ENCODE peak calls at places on chromosomes 6 and 20, in four cellular contexts. One of them, this sample, is unnamed.

GRCh38 chr6:62891065-62891647 is 320.1 kb upstream of the FKBP1C start:
- DNase-seq in GM12878: no peak
- DNase-seq in stimulated activated CD4-positive, alpha-beta T cell treated with anti-CD3 and anti-CD28 coated beads, Interleukin-4, amount 100 ng/mL, for 48 hours: no peak
- DNase-seq in 8988T: no peak
- DNase-seq in this sample: peak

GRCh38 chr20:8749986-8750385 is 318.9 kb upstream of the PLCB4 start:
- DNase-seq in GM12878: no peak
- DNase-seq in stimulated activated CD4-positive, alpha-beta T cell treated with anti-CD3 and anti-CD28 coated beads, Interleukin-4, amount 100 ng/mL, for 48 hours: no peak
- DNase-seq in 8988T: no peak
- DNase-seq in this sample: no peak

GRCh38 chr20:2146080-2146867 is 44.6 kb downstream of the STK35 start:
- DNase-seq in GM12878: no peak
- DNase-seq in stimulated activated CD4-positive, alpha-beta T cell treated with anti-CD3 and anti-CD28 coated beads, Interleukin-4, amount 100 ng/mL, for 48 hours: no peak
- DNase-seq in 8988T: no peak
- DNase-seq in this sample: no peak

GRCh38 chr6:56521988-56522387 is 120.7 kb downstream of the DST start:
- DNase-seq in GM12878: no peak
- DNase-seq in stimulated activated CD4-positive, alpha-beta T cell treated with anti-CD3 and anti-CD28 coated beads, Interleukin-4, amount 100 ng/mL, for 48 hours: no peak
- DNase-seq in 8988T: no peak
- DNase-seq in this sample: no peak

GRCh38 chr6:11333292-11333849 is 100.9 kb upstream of the NEDD9 start:
- DNase-seq in GM12878: no peak
- DNase-seq in stimulated activated CD4-positive, alpha-beta T cell treated with anti-CD3 and anti-CD28 coated beads, Interleukin-4, amount 100 ng/mL, for 48 hours: no peak
- DNase-seq in 8988T: no peak
- DNase-seq in this sample: no peak

GRCh38 chr20:10466325-10466724 is 31.2 kb downstream of the SLX4IP start:
- DNase-seq in GM12878: no peak
- DNase-seq in stimulated activated CD4-positive, alpha-beta T cell treated with anti-CD3 and anti-CD28 coated beads, Interleukin-4, amount 100 ng/mL, for 48 hours: no peak
- DNase-seq in 8988T: no peak
- DNase-seq in this sample: no peak

GRCh38 chr6:41073968-41074691 is 1.4 kb downstream of the NFYA start:
- DNase-seq in GM12878: no peak
- DNase-seq in stimulated activated CD4-positive, alpha-beta T cell treated with anti-CD3 and anti-CD28 coated beads, Interleukin-4, amount 100 ng/mL, for 48 hours: no peak
- DNase-seq in 8988T: no peak
- DNase-seq in this sample: no peak

GRCh38 chr6:2684766-2685754 is 65.7 kb downstream of the MYLK4 start:
- DNase-seq in GM12878: no peak
- DNase-seq in stimulated activated CD4-positive, alpha-beta T cell treated with anti-CD3 and anti-CD28 coated beads, Interleukin-4, amount 100 ng/mL, for 48 hours: no peak
- DNase-seq in 8988T: no peak
- DNase-seq in this sample: no peak

GRCh38 chr6:55046869-55047422 is 127.4 kb upstream of the HCRTR2 start:
- DNase-seq in GM12878: no peak
- DNase-seq in stimulated activated CD4-positive, alpha-beta T cell treated with anti-CD3 and anti-CD28 coated beads, Interleukin-4, amount 100 ng/mL, for 48 hours: no peak
- DNase-seq in 8988T: no peak
- DNase-seq in this sample: no peak

GRCh38 chr6:15129872-15130271 is 116.0 kb upstream of the JARID2 start:
- DNase-seq in GM12878: no peak
- DNase-seq in stimulated activated CD4-positive, alpha-beta T cell treated with anti-CD3 and anti-CD28 coated beads, Interleukin-4, amount 100 ng/mL, for 48 hours: no peak
- DNase-seq in 8988T: no peak
- DNase-seq in this sample: no peak

GRCh38 chr20:50339196-50339901 is 148.7 kb downstream of the CEBPB start:
- DNase-seq in GM12878: no peak
- DNase-seq in stimulated activated CD4-positive, alpha-beta T cell treated with anti-CD3 and anti-CD28 coated beads, Interleukin-4, amount 100 ng/mL, for 48 hours: no peak
- DNase-seq in 8988T: no peak
- DNase-seq in this sample: no peak

GRCh38 chr6:130140084-130140483 is 82.7 kb downstream of the SAMD3 start:
- DNase-seq in GM12878: no peak
- DNase-seq in stimulated activated CD4-positive, alpha-beta T cell treated with anti-CD3 and anti-CD28 coated beads, Interleukin-4, amount 100 ng/mL, for 48 hours: no peak
- DNase-seq in 8988T: no peak
- DNase-seq in this sample: no peak

GRCh38 chr6:133130863-133131262 is 110.3 kb upstream of the EYA4 start:
- DNase-seq in GM12878: no peak
- DNase-seq in stimulated activated CD4-positive, alpha-beta T cell treated with anti-CD3 and anti-CD28 coated beads, Interleukin-4, amount 100 ng/mL, for 48 hours: no peak
- DNase-seq in 8988T: peak
- DNase-seq in this sample: peak

GRCh38 chr6:107064579-107065065 is 36.6 kb downstream of the MTRES1 start:
- DNase-seq in GM12878: no peak
- DNase-seq in stimulated activated CD4-positive, alpha-beta T cell treated with anti-CD3 and anti-CD28 coated beads, Interleukin-4, amount 100 ng/mL, for 48 hours: peak
- DNase-seq in 8988T: no peak
- DNase-seq in this sample: no peak

GRCh38 chr6:20564269-20564668 is 30.0 kb downstream of the CDKAL1 start:
- DNase-seq in GM12878: no peak
- DNase-seq in stimulated activated CD4-positive, alpha-beta T cell treated with anti-CD3 and anti-CD28 coated beads, Interleukin-4, amount 100 ng/mL, for 48 hours: no peak
- DNase-seq in 8988T: no peak
- DNase-seq in this sample: no peak

This sample was measured in SW 1271.